ENCODE peak calls at places on chromosomes 6 and 20, in ten cellular contexts. One of them, this sample, is unnamed.

GRCh38 chr6:87200469-87201174 is 45.3 kb downstream of the ZNF292 start:
- DNase-seq in astrocyte of the spinal cord: no peak
- DNase-seq in activated CD4-positive, alpha-beta memory T cell treated with anti-CD3 and anti-CD28 coated beads for 36 hours: no peak
- DNase-seq in Kasumi-1: no peak
- DNase-seq in SK-MEL-5: no peak
- DNase-seq in activated CD4-positive, CD25-positive, alpha-beta regulatory T cell: no peak
- DNase-seq in activated T-helper 9 cell treated with anti-CD3 and anti-CD28 coated beads, Interleukin-2, amount 50 U/mL, for 16 hours: no peak
- DNase-seq in natural killer cell: no peak
- DNase-seq in tibial artery: no peak
- DNase-seq in effector memory CD4-positive, alpha-beta T cell: no peak
- DNase-seq in this sample: no peak

GRCh38 chr20:57659131-57659788 is 39.0 kb upstream of the ZBP1 start:
- DNase-seq in tibial artery: peak; percentile 62
- DNase-seq in astrocyte of the spinal cord: no peak
- DNase-seq in natural killer cell: peak; percentile 2
- DNase-seq in effector memory CD4-positive, alpha-beta T cell: no peak
- DNase-seq in activated CD4-positive, alpha-beta memory T cell treated with anti-CD3 and anti-CD28 coated beads for 36 hours: peak; percentile 6
- DNase-seq in activated CD4-positive, CD25-positive, alpha-beta regulatory T cell: no peak
- DNase-seq in activated T-helper 9 cell treated with anti-CD3 and anti-CD28 coated beads, Interleukin-2, amount 50 U/mL, for 16 hours: no peak
- DNase-seq in SK-MEL-5: no peak
- DNase-seq in Kasumi-1: no peak
- DNase-seq in this sample: peak; percentile 83

GRCh38 chr6:7731289-7731688 is 5.4 kb downstream of the BMP6 start:
- DNase-seq in effector memory CD4-positive, alpha-beta T cell: no peak
- DNase-seq in activated CD4-positive, alpha-beta memory T cell treated with anti-CD3 and anti-CD28 coated beads for 36 hours: no peak
- DNase-seq in tibial artery: no peak
- DNase-seq in astrocyte of the spinal cord: no peak
- DNase-seq in natural killer cell: no peak
- DNase-seq in SK-MEL-5: no peak
- DNase-seq in Kasumi-1: no peak
- DNase-seq in activated CD4-positive, CD25-positive, alpha-beta regulatory T cell: no peak
- DNase-seq in activated T-helper 9 cell treated with anti-CD3 and anti-CD28 coated beads, Interleukin-2, amount 50 U/mL, for 16 hours: no peak
- DNase-seq in this sample: no peak

GRCh38 chr6:33430991-33431879 is 11.4 kb downstream of the SYNGAP1 start:
- DNase-seq in activated T-helper 9 cell treated with anti-CD3 and anti-CD28 coated beads, Interleukin-2, amount 50 U/mL, for 16 hours: peak; percentile 61
- DNase-seq in astrocyte of the spinal cord: peak; percentile 55
- DNase-seq in SK-MEL-5: peak; percentile 58
- DNase-seq in effector memory CD4-positive, alpha-beta T cell: peak; percentile 76
- DNase-seq in activated CD4-positive, alpha-beta memory T cell treated with anti-CD3 and anti-CD28 coated beads for 36 hours: peak; percentile 88
- DNase-seq in natural killer cell: peak; percentile 83
- DNase-seq in Kasumi-1: peak; percentile 83
- DNase-seq in activated CD4-positive, CD25-positive, alpha-beta regulatory T cell: peak; percentile 55
- DNase-seq in tibial artery: peak; percentile 73
- DNase-seq in this sample: no peak

GRCh38 chr20:38217791-38218565 is 42.6 kb downstream of the KIAA1755 start:
- DNase-seq in natural killer cell: no peak
- DNase-seq in effector memory CD4-positive, alpha-beta T cell: no peak
- DNase-seq in activated T-helper 9 cell treated with anti-CD3 and anti-CD28 coated beads, Interleukin-2, amount 50 U/mL, for 16 hours: no peak
- DNase-seq in Kasumi-1: no peak
- DNase-seq in tibial artery: peak; percentile 89
- DNase-seq in activated CD4-positive, alpha-beta memory T cell treated with anti-CD3 and anti-CD28 coated beads for 36 hours: no peak
- DNase-seq in activated CD4-positive, CD25-positive, alpha-beta regulatory T cell: no peak
- DNase-seq in SK-MEL-5: no peak
- DNase-seq in astrocyte of the spinal cord: peak; percentile 92
- DNase-seq in this sample: peak; percentile 99

GRCh38 chr6:36838896-36839818 is at the start of gene CPNE5:
- DNase-seq in activated CD4-positive, alpha-beta memory T cell treated with anti-CD3 and anti-CD28 coated beads for 36 hours: peak; percentile 16
- DNase-seq in tibial artery: no peak
- DNase-seq in natural killer cell: no peak
- DNase-seq in activated T-helper 9 cell treated with anti-CD3 and anti-CD28 coated beads, Interleukin-2, amount 50 U/mL, for 16 hours: no peak
- DNase-seq in Kasumi-1: no peak
- DNase-seq in activated CD4-positive, CD25-positive, alpha-beta regulatory T cell: no peak
- DNase-seq in astrocyte of the spinal cord: no peak
- DNase-seq in effector memory CD4-positive, alpha-beta T cell: no peak
- DNase-seq in SK-MEL-5: no peak
- DNase-seq in this sample: no peak

GRCh38 chr20:62611794-62612193 is 30.5 kb upstream of the SLCO4A1 start:
- DNase-seq in activated T-helper 9 cell treated with anti-CD3 and anti-CD28 coated beads, Interleukin-2, amount 50 U/mL, for 16 hours: no peak
- DNase-seq in Kasumi-1: no peak
- DNase-seq in tibial artery: no peak
- DNase-seq in astrocyte of the spinal cord: no peak
- DNase-seq in activated CD4-positive, CD25-positive, alpha-beta regulatory T cell: no peak
- DNase-seq in activated CD4-positive, alpha-beta memory T cell treated with anti-CD3 and anti-CD28 coated beads for 36 hours: no peak
- DNase-seq in SK-MEL-5: no peak
- DNase-seq in effector memory CD4-positive, alpha-beta T cell: no peak
- DNase-seq in natural killer cell: no peak
- DNase-seq in this sample: no peak

GRCh38 chr20:34437330-34437986 is 74.4 kb downstream of the ITCH start:
- DNase-seq in activated CD4-positive, alpha-beta memory T cell treated with anti-CD3 and anti-CD28 coated beads for 36 hours: no peak
- DNase-seq in effector memory CD4-positive, alpha-beta T cell: no peak
- DNase-seq in astrocyte of the spinal cord: peak; percentile 50
- DNase-seq in Kasumi-1: peak; percentile 53
- DNase-seq in activated T-helper 9 cell treated with anti-CD3 and anti-CD28 coated beads, Interleukin-2, amount 50 U/mL, for 16 hours: no peak
- DNase-seq in SK-MEL-5: no peak
- DNase-seq in activated CD4-positive, CD25-positive, alpha-beta regulatory T cell: no peak
- DNase-seq in tibial artery: no peak
- DNase-seq in natural killer cell: no peak
- DNase-seq in this sample: no peak

GRCh38 chr6:88982720-88983119 is 19.3 kb upstream of the RNGTT start:
- DNase-seq in effector memory CD4-positive, alpha-beta T cell: no peak
- DNase-seq in Kasumi-1: peak; percentile 80
- DNase-seq in astrocyte of the spinal cord: peak; percentile 84
- DNase-seq in activated CD4-positive, CD25-positive, alpha-beta regulatory T cell: no peak
- DNase-seq in SK-MEL-5: peak; percentile 73
- DNase-seq in natural killer cell: no peak
- DNase-seq in activated CD4-positive, alpha-beta memory T cell treated with anti-CD3 and anti-CD28 coated beads for 36 hours: peak; percentile 33
- DNase-seq in tibial artery: peak; percentile 81
- DNase-seq in activated T-helper 9 cell treated with anti-CD3 and anti-CD28 coated beads, Interleukin-2, amount 50 U/mL, for 16 hours: no peak
- DNase-seq in this sample: no peak

GRCh38 chr6:1553562-1554088 is 56.1 kb upstream of the FOXC1 start:
- DNase-seq in activated T-helper 9 cell treated with anti-CD3 and anti-CD28 coated beads, Interleukin-2, amount 50 U/mL, for 16 hours: no peak
- DNase-seq in tibial artery: no peak
- DNase-seq in Kasumi-1: peak; percentile 7
- DNase-seq in activated CD4-positive, CD25-positive, alpha-beta regulatory T cell: no peak
- DNase-seq in effector memory CD4-positive, alpha-beta T cell: no peak
- DNase-seq in natural killer cell: no peak
- DNase-seq in astrocyte of the spinal cord: no peak
- DNase-seq in activated CD4-positive, alpha-beta memory T cell treated with anti-CD3 and anti-CD28 coated beads for 36 hours: no peak
- DNase-seq in SK-MEL-5: no peak
- DNase-seq in this sample: no peak

GRCh38 chr20:32067234-32067821 is 15.3 kb downstream of the HCK start:
- DNase-seq in activated CD4-positive, alpha-beta memory T cell treated with anti-CD3 and anti-CD28 coated beads for 36 hours: no peak
- DNase-seq in tibial artery: no peak
- DNase-seq in effector memory CD4-positive, alpha-beta T cell: no peak
- DNase-seq in activated T-helper 9 cell treated with anti-CD3 and anti-CD28 coated beads, Interleukin-2, amount 50 U/mL, for 16 hours: no peak
- DNase-seq in natural killer cell: no peak
- DNase-seq in activated CD4-positive, CD25-positive, alpha-beta regulatory T cell: no peak
- DNase-seq in SK-MEL-5: no peak
- DNase-seq in Kasumi-1: peak; percentile 40
- DNase-seq in astrocyte of the spinal cord: peak; percentile 47
- DNase-seq in this sample: peak; percentile 60

GRCh38 chr6:166957087-166957804 is 896 bp upstream of the RNASET2 start:
- DNase-seq in activated T-helper 9 cell treated with anti-CD3 and anti-CD28 coated beads, Interleukin-2, amount 50 U/mL, for 16 hours: peak; percentile 34
- DNase-seq in SK-MEL-5: no peak
- DNase-seq in effector memory CD4-positive, alpha-beta T cell: peak; percentile 44
- DNase-seq in astrocyte of the spinal cord: no peak
- DNase-seq in tibial artery: peak; percentile 77
- DNase-seq in Kasumi-1: peak; percentile 71
- DNase-seq in activated CD4-positive, alpha-beta memory T cell treated with anti-CD3 and anti-CD28 coated beads for 36 hours: peak; percentile 74
- DNase-seq in natural killer cell: peak; percentile 50
- DNase-seq in activated CD4-positive, CD25-positive, alpha-beta regulatory T cell: peak; percentile 27
- DNase-seq in this sample: no peak

This sample was measured in RWPE2.